ENCODE peak calls at places on chromosomes 7 and 10, in eight cellular contexts. One of them, this sample, is unnamed.

GRCh38 chr10:102869290-102870198 is at the start of gene AS3MT:
- DNase-seq in epithelial cell of esophagus: peak
- DNase-seq in AG08395: peak
- DNase-seq in GM03348: peak
- DNase-seq in psoas muscle: peak
- DNase-seq in IMR-90: no peak
- DNase-seq in activated naive CD4-positive, alpha-beta T cell treated with Interleukin-2 at 50 U/mL for 16 hours: no peak
- DNase-seq in thyroid gland: peak
- DNase-seq in this sample: peak

GRCh38 chr10:97499561-97500296 is 1.0 kb downstream of the UBTD1 start:
- DNase-seq in activated naive CD4-positive, alpha-beta T cell treated with Interleukin-2 at 50 U/mL for 16 hours: no peak
- DNase-seq in psoas muscle: peak
- DNase-seq in epithelial cell of esophagus: peak
- DNase-seq in thyroid gland: peak
- DNase-seq in GM03348: peak
- DNase-seq in AG08395: peak
- DNase-seq in IMR-90: peak
- DNase-seq in this sample: no peak

GRCh38 chr7:132542895-132543294 is 33.4 kb downstream of the PLXNA4 start:
- DNase-seq in psoas muscle: no peak
- DNase-seq in thyroid gland: no peak
- DNase-seq in IMR-90: no peak
- DNase-seq in AG08395: no peak
- DNase-seq in epithelial cell of esophagus: no peak
- DNase-seq in activated naive CD4-positive, alpha-beta T cell treated with Interleukin-2 at 50 U/mL for 16 hours: no peak
- DNase-seq in GM03348: no peak
- DNase-seq in this sample: no peak

GRCh38 chr10:43377393-43377883 is 6.0 kb downstream of the FXYD4 start:
- DNase-seq in psoas muscle: no peak
- DNase-seq in IMR-90: no peak
- DNase-seq in thyroid gland: no peak
- DNase-seq in GM03348: no peak
- DNase-seq in AG08395: no peak
- DNase-seq in activated naive CD4-positive, alpha-beta T cell treated with Interleukin-2 at 50 U/mL for 16 hours: no peak
- DNase-seq in epithelial cell of esophagus: peak
- DNase-seq in this sample: no peak

GRCh38 chr10:16854623-16855022 is 37.4 kb upstream of the RSU1 start:
- DNase-seq in GM03348: peak
- DNase-seq in activated naive CD4-positive, alpha-beta T cell treated with Interleukin-2 at 50 U/mL for 16 hours: no peak
- DNase-seq in psoas muscle: no peak
- DNase-seq in epithelial cell of esophagus: peak
- DNase-seq in AG08395: peak
- DNase-seq in IMR-90: no peak
- DNase-seq in thyroid gland: no peak
- DNase-seq in this sample: no peak

GRCh38 chr7:45716380-45717203 is 142.4 kb downstream of the ADCY1 start:
- DNase-seq in GM03348: no peak
- DNase-seq in epithelial cell of esophagus: no peak
- DNase-seq in AG08395: no peak
- DNase-seq in thyroid gland: peak
- DNase-seq in activated naive CD4-positive, alpha-beta T cell treated with Interleukin-2 at 50 U/mL for 16 hours: no peak
- DNase-seq in psoas muscle: no peak
- DNase-seq in IMR-90: no peak
- DNase-seq in this sample: no peak

GRCh38 chr7:141358376-141358775 is 192.8 kb upstream of the AGK start:
- DNase-seq in activated naive CD4-positive, alpha-beta T cell treated with Interleukin-2 at 50 U/mL for 16 hours: no peak
- DNase-seq in psoas muscle: no peak
- DNase-seq in AG08395: no peak
- DNase-seq in IMR-90: no peak
- DNase-seq in epithelial cell of esophagus: no peak
- DNase-seq in GM03348: no peak
- DNase-seq in thyroid gland: no peak
- DNase-seq in this sample: no peak

GRCh38 chr7:11415101-11415500 is 416.9 kb downstream of the THSD7A start:
- DNase-seq in epithelial cell of esophagus: peak
- DNase-seq in activated naive CD4-positive, alpha-beta T cell treated with Interleukin-2 at 50 U/mL for 16 hours: no peak
- DNase-seq in thyroid gland: no peak
- DNase-seq in IMR-90: no peak
- DNase-seq in GM03348: no peak
- DNase-seq in AG08395: no peak
- DNase-seq in psoas muscle: no peak
- DNase-seq in this sample: no peak

GRCh38 chr10:63976538-63976937 is 455.3 kb downstream of the REEP3 start:
- DNase-seq in epithelial cell of esophagus: peak
- DNase-seq in GM03348: peak
- DNase-seq in thyroid gland: peak
- DNase-seq in activated naive CD4-positive, alpha-beta T cell treated with Interleukin-2 at 50 U/mL for 16 hours: peak
- DNase-seq in psoas muscle: no peak
- DNase-seq in IMR-90: peak
- DNase-seq in AG08395: peak
- DNase-seq in this sample: no peak

GRCh38 chr7:55119571-55119970 is 100.8 kb downstream of the EGFR start:
- DNase-seq in AG08395: no peak
- DNase-seq in IMR-90: no peak
- DNase-seq in GM03348: no peak
- DNase-seq in epithelial cell of esophagus: no peak
- DNase-seq in psoas muscle: no peak
- DNase-seq in activated naive CD4-positive, alpha-beta T cell treated with Interleukin-2 at 50 U/mL for 16 hours: no peak
- DNase-seq in thyroid gland: no peak
- DNase-seq in this sample: no peak

GRCh38 chr7:105141068-105141467 is 127.1 kb downstream of the KMT2E start:
- DNase-seq in activated naive CD4-positive, alpha-beta T cell treated with Interleukin-2 at 50 U/mL for 16 hours: no peak
- DNase-seq in IMR-90: peak
- DNase-seq in GM03348: peak
- DNase-seq in AG08395: peak
- DNase-seq in epithelial cell of esophagus: peak
- DNase-seq in psoas muscle: no peak
- DNase-seq in thyroid gland: no peak
- DNase-seq in this sample: no peak

GRCh38 chr7:114930107-114930521 is 8.2 kb downstream of the MDFIC start:
- DNase-seq in AG08395: no peak
- DNase-seq in GM03348: no peak
- DNase-seq in epithelial cell of esophagus: no peak
- DNase-seq in IMR-90: peak
- DNase-seq in psoas muscle: no peak
- DNase-seq in activated naive CD4-positive, alpha-beta T cell treated with Interleukin-2 at 50 U/mL for 16 hours: no peak
- DNase-seq in thyroid gland: no peak
- DNase-seq in this sample: no peak

GRCh38 chr7:47757946-47758371 is 176.0 kb upstream of the TNS3 start:
- DNase-seq in psoas muscle: peak
- DNase-seq in AG08395: peak
- DNase-seq in thyroid gland: peak
- DNase-seq in epithelial cell of esophagus: peak
- DNase-seq in activated naive CD4-positive, alpha-beta T cell treated with Interleukin-2 at 50 U/mL for 16 hours: no peak
- DNase-seq in GM03348: peak
- DNase-seq in IMR-90: peak
- DNase-seq in this sample: no peak

GRCh38 chr7:105887569-105888199 is 11.3 kb upstream of the ATXN7L1 start:
- DNase-seq in activated naive CD4-positive, alpha-beta T cell treated with Interleukin-2 at 50 U/mL for 16 hours: no peak
- DNase-seq in epithelial cell of esophagus: no peak
- DNase-seq in psoas muscle: no peak
- DNase-seq in IMR-90: no peak
- DNase-seq in AG08395: no peak
- DNase-seq in thyroid gland: peak
- DNase-seq in GM03348: no peak
- DNase-seq in this sample: no peak

GRCh38 chr7:123865517-123866117 is 20.6 kb downstream of the HYAL4 start:
- DNase-seq in GM03348: peak
- DNase-seq in IMR-90: peak
- DNase-seq in thyroid gland: peak
- DNase-seq in activated naive CD4-positive, alpha-beta T cell treated with Interleukin-2 at 50 U/mL for 16 hours: peak
- DNase-seq in AG08395: peak
- DNase-seq in epithelial cell of esophagus: peak
- DNase-seq in psoas muscle: no peak
- DNase-seq in this sample: no peak

GRCh38 chr7:150793569-150794238 is 6.5 kb downstream of the TMEM176B start:
- DNase-seq in GM03348: no peak
- DNase-seq in IMR-90: no peak
- DNase-seq in activated naive CD4-positive, alpha-beta T cell treated with Interleukin-2 at 50 U/mL for 16 hours: no peak
- DNase-seq in epithelial cell of esophagus: no peak
- DNase-seq in psoas muscle: no peak
- DNase-seq in thyroid gland: no peak
- DNase-seq in AG08395: no peak
- DNase-seq in this sample: no peak